ENCODE peak calls at places on chromosomes 1 and 21, in six cellular contexts. X is heart left ventricle, E is GM12864, P is HFF-Myc, F is AG04449, O is coronary artery. V is an unnamed sample.

GRCh38 chr1:70504821-70505193 is 93.7 kb downstream of the CTH start:
- DNase-seq in X (no peak), E (no peak), P (peak), F (peak), O (no peak), V (no peak)

GRCh38 chr1:3222042-3222692 is 153.2 kb downstream of the PRDM16 start:
- DNase-seq in X (no peak), E (no peak), P (no peak), F (no peak), O (no peak), V (peak)

GRCh38 chr1:237296861-237297260 is 254.9 kb downstream of the RYR2 start:
- DNase-seq in X (no peak), E (no peak), P (no peak), F (no peak), O (no peak), V (no peak)

GRCh38 chr1:67664048-67664447 is 21.0 kb upstream of the GADD45A start:
- DNase-seq in X (no peak), E (no peak), P (no peak), F (no peak), O (no peak), V (no peak)

GRCh38 chr1:6819641-6820040 is 34.4 kb downstream of the CAMTA1 start:
- DNase-seq in X (no peak), E (no peak), P (no peak), F (no peak), O (no peak), V (no peak)

GRCh38 chr1:14851775-14852174 is 253.3 kb downstream of the KAZN start:
- DNase-seq in X (no peak), E (no peak), P (no peak), F (no peak), O (no peak), V (no peak)

GRCh38 chr1:43867946-43868740 is 65.5 kb upstream of the ARTN start:
- DNase-seq in X (no peak), E (no peak), P (no peak), F (peak), O (peak), V (peak)

GRCh38 chr1:20476260-20477038 is 9.6 kb downstream of the CAMK2N1 start:
- DNase-seq in X (peak), E (no peak), P (no peak), F (no peak), O (no peak), V (no peak)

GRCh38 chr1:181743878-181744312 is 260.6 kb downstream of the CACNA1E start:
- DNase-seq in X (no peak), E (no peak), P (no peak), F (no peak), O (peak), V (no peak)

GRCh38 chr1:68478662-68479061 is 18.2 kb downstream of the DEPDC1 start:
- DNase-seq in X (no peak), E (no peak), P (no peak), F (no peak), O (no peak), V (no peak)

GRCh38 chr1:161989108-161989507 is 34.6 kb downstream of the OLFML2B start:
- DNase-seq in X (no peak), E (no peak), P (peak), F (no peak), O (no peak), V (peak)

GRCh38 chr1:36273024-36273423 is 33.1 kb upstream of the SH3D21 start:
- DNase-seq in X (no peak), E (no peak), P (no peak), F (no peak), O (no peak), V (no peak)

GRCh38 chr1:206898089-206898908 is 1.1 kb downstream of the IL24 start:
- DNase-seq in X (no peak), E (no peak), P (no peak), F (no peak), O (no peak), V (no peak)

GRCh38 chr1:30449003-30449402 is 274.4 kb downstream of the MATN1 start:
- DNase-seq in X (no peak), E (no peak), P (no peak), F (no peak), O (peak), V (no peak)

GRCh38 chr1:9410737-9411297 is 118.1 kb downstream of the SPSB1 start:
- DNase-seq in X (no peak), E (peak), P (no peak), F (peak), O (no peak), V (peak)

GRCh38 chr1:106173101-106173500 is 883.4 kb upstream of the PRMT6 start:
- DNase-seq in X (no peak), E (no peak), P (no peak), F (no peak), O (no peak), V (no peak)

GRCh38 chr1:185561629-185562028 is 172.6 kb upstream of the HMCN1 start:
- DNase-seq in X (no peak), E (no peak), P (no peak), F (peak), O (no peak), V (no peak)

GRCh38 chr21:46559291-46559983 is 45.4 kb downstream of the S100B start:
- DNase-seq in X (no peak), E (no peak), P (no peak), F (no peak), O (no peak), V (no peak)

GRCh38 chr21:42566524-42567180 is 53.0 kb downstream of the SLC37A1 start:
- DNase-seq in X (peak), E (no peak), P (no peak), F (no peak), O (peak), V (no peak)

GRCh38 chr1:17292299-17293198 is 15.4 kb upstream of the PADI4 start:
- DNase-seq in X (no peak), E (no peak), P (no peak), F (no peak), O (no peak), V (no peak)

GRCh38 chr21:43347864-43348766 is 78.8 kb downstream of the SIK1 start:
- DNase-seq in X (peak), E (no peak), P (no peak), F (no peak), O (no peak), V (no peak)

GRCh38 chr1:48069662-48070432 is 72.7 kb upstream of the TRABD2B start:
- DNase-seq in X (no peak), E (no peak), P (no peak), F (no peak), O (no peak), V (no peak)

GRCh38 chr1:16275591-16275990 is 38.6 kb upstream of the CPLANE2 start:
- DNase-seq in X (no peak), E (no peak), P (no peak), F (no peak), O (no peak), V (no peak)

GRCh38 chr1:42847721-42848470 is 1.5 kb downstream of the ZNF691 start:
- DNase-seq in X (no peak), E (no peak), P (no peak), F (no peak), O (no peak), V (no peak)

GRCh38 chr1:52551476-52552235 is 1.2 kb downstream of the TUT4 start:
- DNase-seq in X (no peak), E (no peak), P (no peak), F (no peak), O (no peak), V (no peak)

GRCh38 chr1:11940260-11940921 is 5.9 kb downstream of the PLOD1 start:
- DNase-seq in X (no peak), E (no peak), P (no peak), F (no peak), O (no peak), V (no peak)

GRCh38 chr1:97114842-97115241 is 393.3 kb downstream of the PTBP2 start:
- DNase-seq in X (no peak), E (no peak), P (no peak), F (no peak), O (no peak), V (no peak)
- H3K4me3 ChIP-seq in X (no peak), E (no peak), P (no peak), F (no peak), O (no peak), V (no peak)

GRCh38 chr21:36540700-36541099 is 60.8 kb upstream of the CLDN14 start:
- DNase-seq in X (no peak), E (no peak), P (no peak), F (no peak), O (no peak), V (no peak)

GRCh38 chr21:36541721-36542139 is 61.8 kb upstream of the CLDN14 start:
- DNase-seq in X (no peak), E (no peak), P (no peak), F (no peak), O (peak), V (no peak)

GRCh38 chr21:36544545-36544944 is 64.6 kb upstream of the CLDN14 start:
- DNase-seq in X (no peak), E (no peak), P (no peak), F (no peak), O (peak), V (no peak)

GRCh38 chr21:36543924-36544323 is 64.0 kb upstream of the CLDN14 start:
- DNase-seq in X (no peak), E (no peak), P (no peak), F (no peak), O (peak), V (no peak)

GRCh38 chr21:36542312-36543101 is 62.6 kb upstream of the CLDN14 start:
- DNase-seq in X (no peak), E (peak), P (no peak), F (no peak), O (peak), V (no peak)
- TF ChIP-seq CTCF in X (no peak), E (peak), P (no peak), F (no peak), O (no peak), V (no peak)

DNA sequence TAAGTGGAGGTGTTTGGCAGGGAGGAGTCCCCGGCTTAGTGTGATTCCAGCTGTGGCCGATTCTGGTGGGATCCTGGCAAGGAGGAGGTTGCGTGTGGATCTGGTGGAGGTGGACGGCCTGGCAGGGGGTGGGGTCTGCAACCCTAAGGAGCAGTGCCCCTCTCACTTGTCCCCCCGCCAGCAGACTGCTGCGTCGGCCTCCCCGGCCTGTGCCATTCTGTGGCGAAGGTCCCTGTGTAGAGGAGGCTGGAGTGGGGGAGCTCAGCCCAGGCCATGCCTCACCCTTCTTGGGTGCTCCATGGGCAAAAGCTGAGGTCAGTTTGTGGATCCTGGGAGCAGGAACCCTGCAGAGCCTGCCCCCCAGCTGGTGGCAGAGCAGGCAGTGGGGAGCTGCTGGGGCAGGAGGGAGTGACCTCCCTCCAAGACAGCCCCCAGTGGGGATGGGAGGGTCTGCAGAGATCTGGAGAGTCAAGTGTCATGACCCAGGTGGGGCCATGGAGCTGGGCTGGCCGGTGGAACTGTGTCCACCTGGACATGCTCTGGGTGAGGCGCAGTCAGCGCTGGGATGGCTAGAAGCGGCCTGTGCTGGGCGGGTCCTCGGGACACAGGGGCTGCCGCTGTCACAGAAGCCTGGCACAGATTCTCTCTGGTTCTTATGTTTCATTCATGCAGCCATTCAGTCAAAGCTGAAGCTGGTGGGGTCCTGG is 5.3 kb downstream of the MIB2 start:
- DNase-seq in X (peak), E (no peak), P (no peak), F (no peak), O (no peak), V (no peak)
- H3K4me3 ChIP-seq in X (no peak), E (no peak), P (no peak), F (no peak), O (no peak), V (no peak)

GRCh38 chr1:228088586-228089498 is 6.3 kb downstream of the ARF1 start:
- DNase-seq in X (peak), E (no peak), P (no peak), F (no peak), O (no peak), V (peak)

GRCh38 chr1:228085287-228085926 is 2.9 kb downstream of the ARF1 start:
- DNase-seq in X (peak), E (no peak), P (no peak), F (peak), O (no peak), V (no peak)

GRCh38 chr1:228090613-228091081 is 8.1 kb downstream of the ARF1 start:
- DNase-seq in X (peak), E (no peak), P (no peak), F (no peak), O (peak), V (no peak)

GRCh38 chr1:228089520-228090380 is 7.2 kb downstream of the ARF1 start:
- DNase-seq in X (peak), E (no peak), P (no peak), F (no peak), O (peak), V (no peak)

GRCh38 chr1:228087771-228088251 is 5.3 kb downstream of the ARF1 start:
- DNase-seq in X (peak), E (no peak), P (peak), F (no peak), O (no peak), V (peak)
- TF ChIP-seq CTCF in X (no peak), E (no peak), P (no peak), F (no peak), O (no peak), V (no peak)

GRCh38 chr1:154552036-154552435 is 6.4 kb downstream of the UBE2Q1 start:
- DNase-seq in X (no peak), E (no peak), P (no peak), F (no peak), O (no peak), V (no peak)

GRCh38 chr1:154551474-154551873 is 7.0 kb downstream of the UBE2Q1 start:
- DNase-seq in X (no peak), E (no peak), P (no peak), F (no peak), O (no peak), V (no peak)

GRCh38 chr1:154550657-154551056 is 7.8 kb downstream of the UBE2Q1 start:
- DNase-seq in X (no peak), E (no peak), P (no peak), F (no peak), O (no peak), V (no peak)

GRCh38 chr1:154550070-154550469 is 8.4 kb downstream of the UBE2Q1 start:
- DNase-seq in X (no peak), E (no peak), P (no peak), F (no peak), O (no peak), V (no peak)

DNA sequence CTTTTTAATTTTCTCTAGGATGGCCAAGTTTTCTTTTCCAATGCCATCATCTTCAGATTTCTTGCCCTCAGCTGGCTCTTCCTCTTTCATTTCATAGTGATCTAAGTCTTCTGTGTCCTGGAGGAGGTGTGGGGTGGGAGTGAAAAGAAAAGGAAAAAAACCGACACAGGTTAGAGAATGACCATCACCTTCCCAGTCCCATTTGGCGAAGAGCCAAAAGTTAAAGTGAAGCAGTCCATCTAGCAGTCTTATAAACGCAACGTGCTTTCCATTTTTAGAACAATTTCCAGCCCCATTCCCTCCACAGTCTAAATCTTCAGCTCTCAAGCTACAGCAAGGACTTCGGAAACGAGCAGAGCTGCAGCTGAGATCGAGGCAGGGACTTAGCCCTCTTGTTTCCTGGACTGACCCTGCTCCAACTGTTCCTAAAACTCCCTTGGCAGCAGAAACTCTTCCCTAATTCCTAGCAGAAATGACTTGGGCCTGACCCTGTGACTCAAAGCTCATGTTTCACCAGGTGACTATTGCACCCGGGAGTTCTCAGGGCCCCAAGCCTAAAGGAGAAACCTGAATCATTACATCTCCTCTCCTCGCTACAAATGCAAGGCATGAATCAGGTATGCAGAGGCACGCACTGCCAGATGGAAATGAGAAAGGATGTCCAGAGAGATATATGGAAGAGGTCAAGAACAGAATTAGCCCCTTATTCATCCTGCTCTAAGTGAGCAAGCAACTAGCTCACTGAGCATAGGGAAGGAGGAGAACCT is 5.2 kb downstream of the UBE2Q1 start:
- DNase-seq in X (no peak), E (no peak), P (no peak), F (no peak), O (no peak), V (no peak)
- H3K4me3 ChIP-seq in X (no peak), E (no peak), P (no peak), F (no peak), O (no peak), V (no peak)

GRCh38 chr1:183106166-183106565 is 79.9 kb upstream of the LAMC2 start:
- DNase-seq in X (no peak), E (no peak), P (no peak), F (no peak), O (no peak), V (no peak)
- TF ChIP-seq CTCF in X (no peak), E (no peak), P (no peak), F (no peak), O (no peak), V (no peak)

GRCh38 chr1:168821434-168821833 is 92.4 kb upstream of the DPT start:
- DNase-seq in X (no peak), E (no peak), P (no peak), F (no peak), O (no peak), V (no peak)
- H3K4me3 ChIP-seq in X (no peak), E (no peak), P (no peak), F (no peak), O (no peak), V (no peak)

DNA sequence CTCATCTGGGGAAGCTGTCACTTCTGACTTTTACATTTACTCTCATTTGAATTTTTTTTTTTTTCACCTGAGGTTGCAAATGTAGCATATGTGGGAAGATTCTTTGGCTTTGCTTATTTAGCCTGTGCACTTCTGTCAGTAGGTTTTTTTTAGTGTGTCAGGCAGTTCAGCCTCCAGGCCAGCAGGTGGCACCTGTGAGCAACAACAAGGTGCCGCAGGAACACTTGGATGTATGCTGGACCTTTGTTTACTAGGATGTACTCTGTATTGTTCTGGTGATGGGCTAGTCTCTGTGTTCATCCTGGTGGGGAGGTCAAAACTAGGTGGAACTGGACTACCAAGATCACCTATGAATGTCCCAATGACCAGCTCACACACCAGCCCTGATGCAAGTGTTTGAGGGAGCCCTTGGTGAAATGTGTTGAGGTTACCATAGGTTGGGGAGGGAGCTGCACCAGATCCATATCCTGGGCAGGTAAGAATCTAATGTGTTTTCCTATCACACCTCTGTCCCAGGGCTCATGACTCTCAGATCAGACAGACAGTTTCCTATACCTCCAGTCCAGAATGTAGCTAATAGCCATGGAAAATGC is 618.2 kb downstream of the BRINP3 start:
- DNase-seq in X (no peak), E (no peak), P (no peak), F (no peak), O (no peak), V (peak)
- TF ChIP-seq CTCF in X (no peak), E (peak), P (peak), F (peak), O (no peak), V (peak)